ENCODE peak calls at places on chromosomes 16 and 17, in eight cellular contexts. One of them, this sample, is unnamed.

GRCh38 chr17:16363749-16364536 is 10.7 kb upstream of the CENPV start:
- DNase-seq in iPS-NIHi11: peak; percentile 78
- DNase-seq in naive thymus-derived CD8-positive, alpha-beta T cell: peak; percentile 69
- DNase-seq in AG08395: peak; percentile 75
- DNase-seq in progenitor cell of endocrine pancreas: peak; percentile 63
- DNase-seq in psoas muscle: peak; percentile 77
- DNase-seq in activated naive CD8-positive, alpha-beta T cell treated with anti-CD3 and anti-CD28 coated beads for 36 hours: peak; percentile 71
- DNase-seq in HEK293T: peak; percentile 74
- DNase-seq in this sample: peak; percentile 76

GRCh38 chr17:4584125-4584834 is at the start of gene SMTNL2:
- DNase-seq in psoas muscle: peak; percentile 93
- DNase-seq in AG08395: no peak
- DNase-seq in naive thymus-derived CD8-positive, alpha-beta T cell: peak; percentile 33
- DNase-seq in iPS-NIHi11: peak; percentile 84
- DNase-seq in HEK293T: peak; percentile 68
- DNase-seq in progenitor cell of endocrine pancreas: peak; percentile 33
- DNase-seq in activated naive CD8-positive, alpha-beta T cell treated with anti-CD3 and anti-CD28 coated beads for 36 hours: peak; percentile 37
- DNase-seq in this sample: no peak

GRCh38 chr16:81042821-81043220 is 7.2 kb downstream of the ATMIN start:
- DNase-seq in naive thymus-derived CD8-positive, alpha-beta T cell: no peak
- DNase-seq in progenitor cell of endocrine pancreas: no peak
- DNase-seq in psoas muscle: no peak
- DNase-seq in HEK293T: no peak
- DNase-seq in activated naive CD8-positive, alpha-beta T cell treated with anti-CD3 and anti-CD28 coated beads for 36 hours: no peak
- DNase-seq in AG08395: no peak
- DNase-seq in iPS-NIHi11: no peak
- DNase-seq in this sample: no peak

GRCh38 chr17:51814521-51814920 is 344.0 kb downstream of the CA10 start:
- DNase-seq in psoas muscle: no peak
- DNase-seq in naive thymus-derived CD8-positive, alpha-beta T cell: no peak
- DNase-seq in HEK293T: no peak
- DNase-seq in progenitor cell of endocrine pancreas: no peak
- DNase-seq in activated naive CD8-positive, alpha-beta T cell treated with anti-CD3 and anti-CD28 coated beads for 36 hours: no peak
- DNase-seq in iPS-NIHi11: no peak
- DNase-seq in AG08395: no peak
- DNase-seq in this sample: no peak

GRCh38 chr16:50530277-50531236 is 17.6 kb upstream of the NKD1 start:
- DNase-seq in iPS-NIHi11: no peak
- DNase-seq in naive thymus-derived CD8-positive, alpha-beta T cell: no peak
- DNase-seq in HEK293T: no peak
- DNase-seq in progenitor cell of endocrine pancreas: no peak
- DNase-seq in psoas muscle: no peak
- DNase-seq in AG08395: no peak
- DNase-seq in activated naive CD8-positive, alpha-beta T cell treated with anti-CD3 and anti-CD28 coated beads for 36 hours: no peak
- DNase-seq in this sample: peak; percentile 48

GRCh38 chr16:47979783-47980182 is 176.0 kb downstream of the ABCC12 start:
- DNase-seq in naive thymus-derived CD8-positive, alpha-beta T cell: no peak
- DNase-seq in iPS-NIHi11: no peak
- DNase-seq in activated naive CD8-positive, alpha-beta T cell treated with anti-CD3 and anti-CD28 coated beads for 36 hours: no peak
- DNase-seq in HEK293T: no peak
- DNase-seq in psoas muscle: no peak
- DNase-seq in progenitor cell of endocrine pancreas: no peak
- DNase-seq in AG08395: no peak
- DNase-seq in this sample: no peak

GRCh38 chr17:7491583-7491982 is 7.4 kb downstream of the POLR2A start:
- DNase-seq in HEK293T: no peak
- DNase-seq in naive thymus-derived CD8-positive, alpha-beta T cell: no peak
- DNase-seq in iPS-NIHi11: no peak
- DNase-seq in progenitor cell of endocrine pancreas: no peak
- DNase-seq in activated naive CD8-positive, alpha-beta T cell treated with anti-CD3 and anti-CD28 coated beads for 36 hours: no peak
- DNase-seq in psoas muscle: no peak
- DNase-seq in AG08395: no peak
- DNase-seq in this sample: no peak

GRCh38 chr17:69228576-69228975 is at the start of gene ABCA10:
- DNase-seq in naive thymus-derived CD8-positive, alpha-beta T cell: no peak
- DNase-seq in HEK293T: no peak
- DNase-seq in psoas muscle: no peak
- DNase-seq in progenitor cell of endocrine pancreas: no peak
- DNase-seq in AG08395: no peak
- DNase-seq in iPS-NIHi11: no peak
- DNase-seq in activated naive CD8-positive, alpha-beta T cell treated with anti-CD3 and anti-CD28 coated beads for 36 hours: no peak
- DNase-seq in this sample: no peak

GRCh38 chr17:5234645-5235576 is at the start of gene SCIMP:
- DNase-seq in iPS-NIHi11: no peak
- DNase-seq in activated naive CD8-positive, alpha-beta T cell treated with anti-CD3 and anti-CD28 coated beads for 36 hours: no peak
- DNase-seq in psoas muscle: no peak
- DNase-seq in HEK293T: no peak
- DNase-seq in progenitor cell of endocrine pancreas: no peak
- DNase-seq in AG08395: no peak
- DNase-seq in naive thymus-derived CD8-positive, alpha-beta T cell: no peak
- DNase-seq in this sample: no peak

GRCh38 chr17:8073627-8074485 is 13.7 kb downstream of the ALOX12B start:
- DNase-seq in activated naive CD8-positive, alpha-beta T cell treated with anti-CD3 and anti-CD28 coated beads for 36 hours: peak; percentile 85
- DNase-seq in naive thymus-derived CD8-positive, alpha-beta T cell: peak; percentile 85
- DNase-seq in psoas muscle: peak; percentile 87
- DNase-seq in AG08395: peak; percentile 74
- DNase-seq in iPS-NIHi11: peak; percentile 90
- DNase-seq in HEK293T: peak; percentile 85
- DNase-seq in progenitor cell of endocrine pancreas: peak; percentile 69
- DNase-seq in this sample: peak; percentile 80

GRCh38 chr17:44353656-44354331 is 8.7 kb downstream of the GRN start:
- DNase-seq in AG08395: peak; percentile 50
- DNase-seq in HEK293T: no peak
- DNase-seq in iPS-NIHi11: peak; percentile 74
- DNase-seq in progenitor cell of endocrine pancreas: no peak
- DNase-seq in psoas muscle: no peak
- DNase-seq in naive thymus-derived CD8-positive, alpha-beta T cell: peak; percentile 29
- DNase-seq in activated naive CD8-positive, alpha-beta T cell treated with anti-CD3 and anti-CD28 coated beads for 36 hours: peak; percentile 39
- DNase-seq in this sample: no peak

GRCh38 chr17:29155966-29156338 is 24.2 kb downstream of the MYO18A start:
- DNase-seq in naive thymus-derived CD8-positive, alpha-beta T cell: no peak
- DNase-seq in psoas muscle: no peak
- DNase-seq in progenitor cell of endocrine pancreas: no peak
- DNase-seq in AG08395: no peak
- DNase-seq in activated naive CD8-positive, alpha-beta T cell treated with anti-CD3 and anti-CD28 coated beads for 36 hours: no peak
- DNase-seq in iPS-NIHi11: peak; percentile 60
- DNase-seq in HEK293T: no peak
- DNase-seq in this sample: no peak

GRCh38 chr16:75789237-75789636 is 62.9 kb upstream of the CPHXL start:
- DNase-seq in progenitor cell of endocrine pancreas: no peak
- DNase-seq in AG08395: peak; percentile 66
- DNase-seq in activated naive CD8-positive, alpha-beta T cell treated with anti-CD3 and anti-CD28 coated beads for 36 hours: no peak
- DNase-seq in HEK293T: peak; percentile 36
- DNase-seq in iPS-NIHi11: peak; percentile 67
- DNase-seq in naive thymus-derived CD8-positive, alpha-beta T cell: peak; percentile 5
- DNase-seq in psoas muscle: no peak
- DNase-seq in this sample: no peak

GRCh38 chr16:59470556-59470955 is 736.4 kb upstream of the GOT2 start:
- DNase-seq in naive thymus-derived CD8-positive, alpha-beta T cell: no peak
- DNase-seq in HEK293T: no peak
- DNase-seq in activated naive CD8-positive, alpha-beta T cell treated with anti-CD3 and anti-CD28 coated beads for 36 hours: no peak
- DNase-seq in iPS-NIHi11: no peak
- DNase-seq in AG08395: no peak
- DNase-seq in progenitor cell of endocrine pancreas: no peak
- DNase-seq in psoas muscle: no peak
- DNase-seq in this sample: no peak

GRCh38 chr17:80545499-80545826 is 825 bp downstream of the RPTOR start:
- DNase-seq in AG08395: no peak
- DNase-seq in psoas muscle: no peak
- DNase-seq in iPS-NIHi11: no peak
- DNase-seq in activated naive CD8-positive, alpha-beta T cell treated with anti-CD3 and anti-CD28 coated beads for 36 hours: no peak
- DNase-seq in HEK293T: no peak
- DNase-seq in progenitor cell of endocrine pancreas: no peak
- DNase-seq in naive thymus-derived CD8-positive, alpha-beta T cell: no peak
- DNase-seq in this sample: no peak

GRCh38 chr17:50269477-50270429 is 4.5 kb upstream of the TMEM92 start:
- DNase-seq in iPS-NIHi11: peak; percentile 77
- DNase-seq in AG08395: peak; percentile 75
- DNase-seq in HEK293T: peak; percentile 81
- DNase-seq in naive thymus-derived CD8-positive, alpha-beta T cell: peak; percentile 34
- DNase-seq in psoas muscle: peak; percentile 78
- DNase-seq in activated naive CD8-positive, alpha-beta T cell treated with anti-CD3 and anti-CD28 coated beads for 36 hours: peak; percentile 62
- DNase-seq in progenitor cell of endocrine pancreas: no peak
- DNase-seq in this sample: peak; percentile 72

GRCh38 chr16:645852-646678 is 3.1 kb upstream of the WDR90 start:
- DNase-seq in HEK293T: no peak
- DNase-seq in naive thymus-derived CD8-positive, alpha-beta T cell: no peak
- DNase-seq in psoas muscle: peak; percentile 80
- DNase-seq in iPS-NIHi11: no peak
- DNase-seq in AG08395: no peak
- DNase-seq in activated naive CD8-positive, alpha-beta T cell treated with anti-CD3 and anti-CD28 coated beads for 36 hours: no peak
- DNase-seq in progenitor cell of endocrine pancreas: no peak
- DNase-seq in this sample: no peak

GRCh38 chr16:11219188-11219587 is 36.8 kb downstream of the SOCS1 start:
- DNase-seq in HEK293T: no peak
- DNase-seq in progenitor cell of endocrine pancreas: no peak
- DNase-seq in iPS-NIHi11: no peak
- DNase-seq in AG08395: no peak
- DNase-seq in naive thymus-derived CD8-positive, alpha-beta T cell: no peak
- DNase-seq in activated naive CD8-positive, alpha-beta T cell treated with anti-CD3 and anti-CD28 coated beads for 36 hours: no peak
- DNase-seq in psoas muscle: no peak
- DNase-seq in this sample: no peak

GRCh38 chr16:69396187-69397061 is 10.6 kb upstream of the TERF2 start:
- DNase-seq in progenitor cell of endocrine pancreas: peak; percentile 55
- DNase-seq in activated naive CD8-positive, alpha-beta T cell treated with anti-CD3 and anti-CD28 coated beads for 36 hours: peak; percentile 55
- DNase-seq in psoas muscle: no peak
- DNase-seq in HEK293T: peak; percentile 68
- DNase-seq in naive thymus-derived CD8-positive, alpha-beta T cell: peak; percentile 70
- DNase-seq in AG08395: peak; percentile 81
- DNase-seq in iPS-NIHi11: peak; percentile 66
- DNase-seq in this sample: peak; percentile 79

GRCh38 chr17:79923974-79924638 is 84.9 kb upstream of the CBX4 start:
- DNase-seq in progenitor cell of endocrine pancreas: peak; percentile 60
- DNase-seq in HEK293T: peak; percentile 87
- DNase-seq in AG08395: no peak
- DNase-seq in psoas muscle: no peak
- DNase-seq in naive thymus-derived CD8-positive, alpha-beta T cell: no peak
- DNase-seq in activated naive CD8-positive, alpha-beta T cell treated with anti-CD3 and anti-CD28 coated beads for 36 hours: peak; percentile 58
- DNase-seq in iPS-NIHi11: peak; percentile 82
- DNase-seq in this sample: no peak

GRCh38 chr16:88785106-88785924 is at the start of gene PIEZO1:
- DNase-seq in activated naive CD8-positive, alpha-beta T cell treated with anti-CD3 and anti-CD28 coated beads for 36 hours: peak; percentile 79
- DNase-seq in psoas muscle: peak; percentile 83
- DNase-seq in progenitor cell of endocrine pancreas: no peak
- DNase-seq in HEK293T: peak; percentile 69
- DNase-seq in naive thymus-derived CD8-positive, alpha-beta T cell: peak; percentile 83
- DNase-seq in AG08395: peak; percentile 80
- DNase-seq in iPS-NIHi11: peak; percentile 78
- DNase-seq in this sample: no peak

GRCh38 chr16:86010680-86011141 is 111.7 kb downstream of the IRF8 start:
- DNase-seq in progenitor cell of endocrine pancreas: no peak
- DNase-seq in AG08395: no peak
- DNase-seq in HEK293T: no peak
- DNase-seq in psoas muscle: no peak
- DNase-seq in iPS-NIHi11: no peak
- DNase-seq in naive thymus-derived CD8-positive, alpha-beta T cell: no peak
- DNase-seq in activated naive CD8-positive, alpha-beta T cell treated with anti-CD3 and anti-CD28 coated beads for 36 hours: no peak
- DNase-seq in this sample: no peak

GRCh38 chr16:16021988-16022682 is 72.7 kb downstream of the ABCC1 start:
- DNase-seq in HEK293T: peak; percentile 26
- DNase-seq in progenitor cell of endocrine pancreas: peak; percentile 27
- DNase-seq in AG08395: peak; percentile 98
- DNase-seq in naive thymus-derived CD8-positive, alpha-beta T cell: no peak
- DNase-seq in activated naive CD8-positive, alpha-beta T cell treated with anti-CD3 and anti-CD28 coated beads for 36 hours: no peak
- DNase-seq in psoas muscle: peak; percentile 99
- DNase-seq in iPS-NIHi11: peak; percentile 81
- DNase-seq in this sample: peak; percentile 69

GRCh38 chr16:85798901-85799496 is 345 bp downstream of the EMC8 start:
- DNase-seq in iPS-NIHi11: peak; percentile 73
- DNase-seq in activated naive CD8-positive, alpha-beta T cell treated with anti-CD3 and anti-CD28 coated beads for 36 hours: peak; percentile 57
- DNase-seq in naive thymus-derived CD8-positive, alpha-beta T cell: peak; percentile 44
- DNase-seq in AG08395: peak; percentile 67
- DNase-seq in HEK293T: peak; percentile 55
- DNase-seq in progenitor cell of endocrine pancreas: peak; percentile 34
- DNase-seq in psoas muscle: no peak
- DNase-seq in this sample: no peak

GRCh38 chr16:54930034-54930938 is at the start of gene IRX5:
- DNase-seq in HEK293T: peak; percentile 80
- DNase-seq in iPS-NIHi11: peak; percentile 76
- DNase-seq in activated naive CD8-positive, alpha-beta T cell treated with anti-CD3 and anti-CD28 coated beads for 36 hours: peak; percentile 38
- DNase-seq in progenitor cell of endocrine pancreas: peak; percentile 55
- DNase-seq in psoas muscle: peak; percentile 96
- DNase-seq in naive thymus-derived CD8-positive, alpha-beta T cell: peak; percentile 22
- DNase-seq in AG08395: peak; percentile 92
- DNase-seq in this sample: peak; percentile 91

GRCh38 chr17:16425698-16426659 is 10.6 kb downstream of the TRPV2 start:
- DNase-seq in HEK293T: no peak
- DNase-seq in activated naive CD8-positive, alpha-beta T cell treated with anti-CD3 and anti-CD28 coated beads for 36 hours: no peak
- DNase-seq in psoas muscle: no peak
- DNase-seq in iPS-NIHi11: no peak
- DNase-seq in progenitor cell of endocrine pancreas: no peak
- DNase-seq in naive thymus-derived CD8-positive, alpha-beta T cell: no peak
- DNase-seq in AG08395: no peak
- DNase-seq in this sample: no peak

GRCh38 chr17:1422907-1423306 is 22.9 kb upstream of the YWHAE start:
- DNase-seq in naive thymus-derived CD8-positive, alpha-beta T cell: no peak
- DNase-seq in iPS-NIHi11: no peak
- DNase-seq in HEK293T: no peak
- DNase-seq in psoas muscle: peak; percentile 44
- DNase-seq in activated naive CD8-positive, alpha-beta T cell treated with anti-CD3 and anti-CD28 coated beads for 36 hours: peak; percentile 16
- DNase-seq in progenitor cell of endocrine pancreas: no peak
- DNase-seq in AG08395: peak; percentile 91
- DNase-seq in this sample: no peak

GRCh38 chr17:59688008-59688407 is 19.2 kb downstream of the PTRH2 start:
- DNase-seq in progenitor cell of endocrine pancreas: no peak
- DNase-seq in naive thymus-derived CD8-positive, alpha-beta T cell: no peak
- DNase-seq in iPS-NIHi11: no peak
- DNase-seq in psoas muscle: no peak
- DNase-seq in HEK293T: no peak
- DNase-seq in AG08395: no peak
- DNase-seq in activated naive CD8-positive, alpha-beta T cell treated with anti-CD3 and anti-CD28 coated beads for 36 hours: no peak
- DNase-seq in this sample: no peak

GRCh38 chr17:8226536-8227237 is 16.3 kb upstream of the AURKB start:
- DNase-seq in HEK293T: peak; percentile 59
- DNase-seq in activated naive CD8-positive, alpha-beta T cell treated with anti-CD3 and anti-CD28 coated beads for 36 hours: peak; percentile 57
- DNase-seq in iPS-NIHi11: peak; percentile 66
- DNase-seq in AG08395: peak; percentile 75
- DNase-seq in psoas muscle: peak; percentile 82
- DNase-seq in progenitor cell of endocrine pancreas: peak; percentile 37
- DNase-seq in naive thymus-derived CD8-positive, alpha-beta T cell: no peak
- DNase-seq in this sample: peak; percentile 85

GRCh38 chr17:42276609-42277341 is 584 bp upstream of the STAT5B start:
- DNase-seq in AG08395: peak; percentile 72
- DNase-seq in iPS-NIHi11: peak; percentile 48
- DNase-seq in HEK293T: peak; percentile 19
- DNase-seq in naive thymus-derived CD8-positive, alpha-beta T cell: no peak
- DNase-seq in progenitor cell of endocrine pancreas: peak; percentile 62
- DNase-seq in psoas muscle: peak; percentile 85
- DNase-seq in activated naive CD8-positive, alpha-beta T cell treated with anti-CD3 and anti-CD28 coated beads for 36 hours: peak; percentile 30
- DNase-seq in this sample: peak; percentile 72

GRCh38 chr16:10335681-10336080 is 50.2 kb upstream of the ATF7IP2 start:
- DNase-seq in activated naive CD8-positive, alpha-beta T cell treated with anti-CD3 and anti-CD28 coated beads for 36 hours: no peak
- DNase-seq in HEK293T: no peak
- DNase-seq in progenitor cell of endocrine pancreas: no peak
- DNase-seq in iPS-NIHi11: no peak
- DNase-seq in AG08395: no peak
- DNase-seq in psoas muscle: no peak
- DNase-seq in naive thymus-derived CD8-positive, alpha-beta T cell: no peak
- DNase-seq in this sample: no peak

GRCh38 chr17:7897773-7898172 is 9.2 kb downstream of the CHD3 start:
- DNase-seq in naive thymus-derived CD8-positive, alpha-beta T cell: no peak
- DNase-seq in activated naive CD8-positive, alpha-beta T cell treated with anti-CD3 and anti-CD28 coated beads for 36 hours: no peak
- DNase-seq in iPS-NIHi11: no peak
- DNase-seq in psoas muscle: no peak
- DNase-seq in progenitor cell of endocrine pancreas: no peak
- DNase-seq in AG08395: peak; percentile 77
- DNase-seq in HEK293T: peak; percentile 21
- DNase-seq in this sample: no peak

GRCh38 chr17:34567665-34568064 is 11.7 kb upstream of the TMEM132E start:
- DNase-seq in AG08395: no peak
- DNase-seq in psoas muscle: no peak
- DNase-seq in naive thymus-derived CD8-positive, alpha-beta T cell: no peak
- DNase-seq in iPS-NIHi11: peak; percentile 41
- DNase-seq in activated naive CD8-positive, alpha-beta T cell treated with anti-CD3 and anti-CD28 coated beads for 36 hours: no peak
- DNase-seq in HEK293T: no peak
- DNase-seq in progenitor cell of endocrine pancreas: no peak
- DNase-seq in this sample: no peak

GRCh38 chr17:49987681-49988441 is 7.2 kb downstream of the DLX3 start:
- DNase-seq in AG08395: peak; percentile 81
- DNase-seq in iPS-NIHi11: peak; percentile 59
- DNase-seq in progenitor cell of endocrine pancreas: no peak
- DNase-seq in HEK293T: no peak
- DNase-seq in activated naive CD8-positive, alpha-beta T cell treated with anti-CD3 and anti-CD28 coated beads for 36 hours: no peak
- DNase-seq in psoas muscle: no peak
- DNase-seq in naive thymus-derived CD8-positive, alpha-beta T cell: no peak
- DNase-seq in this sample: no peak

This sample was measured in type B pancreatic cell.